ENCODE peak calls at places on chromosomes 5 and 9, in eight cellular contexts. H is T1000; L is H4; B is stimulated activated CD4-positive, alpha-beta T cell treated with anti-CD3 and anti-CD28 coated beads, Interleukin-1b, Interleukin-23, amount 100 ng/mL, for 1 hour; T is NCI-H2029; Z is A172; I is AG20443; O is activated naive CD8-positive, alpha-beta T cell treated with anti-CD3 and anti-CD28 coated beads for 36 hours. S is an unnamed sample.

GRCh38 chr5:116375926-116376325 is 198.7 kb downstream of the SEMA6A start:
- DNase-seq in H (no peak), L (no peak), B (no peak), T (no peak), Z (no peak), I (no peak), O (no peak), S (peak)

GRCh38 chr5:174596429-174596828 is 128.0 kb upstream of the MSX2 start:
- DNase-seq in H (no peak), L (no peak), B (no peak), T (no peak), Z (peak), I (peak), O (no peak), S (no peak)

GRCh38 chr5:24005384-24005783 is 498.0 kb downstream of the PRDM9 start:
- DNase-seq in H (no peak), L (no peak), B (no peak), T (no peak), Z (peak), I (no peak), O (no peak), S (no peak)

GRCh38 chr5:170525450-170526211 is 21.8 kb downstream of the KCNIP1 start:
- DNase-seq in H (no peak), L (no peak), B (no peak), T (no peak), Z (no peak), I (no peak), O (no peak), S (no peak)

GRCh38 chr5:9833871-9834270 is 203.7 kb upstream of the TAS2R1 start:
- DNase-seq in H (no peak), L (no peak), B (no peak), T (no peak), Z (no peak), I (no peak), O (no peak), S (no peak)

GRCh38 chr5:95159603-95160002 is 125.3 kb downstream of the MCTP1 start:
- DNase-seq in H (no peak), L (no peak), B (no peak), T (no peak), Z (no peak), I (no peak), O (no peak), S (no peak)

GRCh38 chr9:134321571-134321930 is 4.7 kb upstream of the RXRA start:
- DNase-seq in H (no peak), L (no peak), B (no peak), T (no peak), Z (no peak), I (no peak), O (no peak), S (no peak)

GRCh38 chr9:136621019-136621733 is 41.5 kb upstream of the EGFL7 start:
- DNase-seq in H (no peak), L (no peak), B (no peak), T (no peak), Z (no peak), I (no peak), O (no peak), S (no peak)

GRCh38 chr9:88692837-88693236 is 157.9 kb downstream of the NXNL2 start:
- DNase-seq in H (no peak), L (no peak), B (no peak), T (no peak), Z (no peak), I (no peak), O (no peak), S (no peak)

GRCh38 chr9:134916161-134916665 is 1.5 kb downstream of the FCN1 start:
- DNase-seq in H (no peak), L (no peak), B (no peak), T (no peak), Z (no peak), I (no peak), O (no peak), S (no peak)

GRCh38 chr5:83512051-83512745 is 40.7 kb downstream of the VCAN start:
- DNase-seq in H (no peak), L (peak), B (no peak), T (no peak), Z (no peak), I (peak), O (no peak), S (peak)

GRCh38 chr5:96615223-96615622 is 47.0 kb upstream of the CAST start:
- DNase-seq in H (no peak), L (no peak), B (no peak), T (no peak), Z (no peak), I (no peak), O (no peak), S (no peak)

GRCh38 chr5:148833122-148833521 is 6.7 kb downstream of the ADRB2 start:
- DNase-seq in H (no peak), L (no peak), B (no peak), T (no peak), Z (no peak), I (no peak), O (no peak), S (no peak)

GRCh38 chr5:77852068-77852513 is 76.0 kb upstream of the TBCA start:
- DNase-seq in H (no peak), L (no peak), B (no peak), T (no peak), Z (no peak), I (no peak), O (no peak), S (no peak)

GRCh38 chr9:91646702-91647101 is 223.1 kb upstream of the NFIL3 start:
- DNase-seq in H (no peak), L (no peak), B (no peak), T (no peak), Z (no peak), I (no peak), O (no peak), S (no peak)

GRCh38 chr9:127050152-127050551 is 72.3 kb downstream of the ANGPTL2 start:
- DNase-seq in H (no peak), L (no peak), B (no peak), T (no peak), Z (no peak), I (no peak), O (no peak), S (no peak)

GRCh38 chr9:69758001-69758730 is 1.6 kb downstream of the PTAR1 start:
- DNase-seq in H (no peak), L (no peak), B (no peak), T (peak), Z (peak), I (no peak), O (no peak), S (no peak)

GRCh38 chr5:158739941-158740340 is 359.8 kb downstream of the EBF1 start:
- DNase-seq in H (no peak), L (no peak), B (no peak), T (no peak), Z (no peak), I (no peak), O (no peak), S (no peak)

GRCh38 chr5:60649288-60649917 is 50.6 kb downstream of the DEPDC1B start:
- DNase-seq in H (no peak), L (peak), B (no peak), T (no peak), Z (peak), I (peak), O (no peak), S (peak)

GRCh38 chr9:37694355-37694754 is 43.6 kb downstream of the FRMPD1 start:
- DNase-seq in H (no peak), L (no peak), B (no peak), T (no peak), Z (no peak), I (no peak), O (no peak), S (no peak)

GRCh38 chr5:144390133-144390532 is 219.5 kb downstream of the KCTD16 start:
- DNase-seq in H (no peak), L (peak), B (no peak), T (no peak), Z (no peak), I (no peak), O (no peak), S (peak)

GRCh38 chr9:25964239-25964638 is 286.0 kb upstream of the TUSC1 start:
- DNase-seq in H (peak), L (peak), B (no peak), T (peak), Z (peak), I (peak), O (no peak), S (peak)

GRCh38 chr5:114097570-114097969 is 264.3 kb upstream of the KCNN2 start:
- DNase-seq in H (no peak), L (no peak), B (no peak), T (no peak), Z (no peak), I (no peak), O (no peak), S (no peak)

GRCh38 chr9:87503970-87504369 is 6.3 kb downstream of the DAPK1 start:
- DNase-seq in H (no peak), L (no peak), B (no peak), T (no peak), Z (no peak), I (no peak), O (no peak), S (no peak)

GRCh38 chr9:120475341-120475740 is 104.6 kb downstream of the CDK5RAP2 start:
- DNase-seq in H (no peak), L (no peak), B (no peak), T (no peak), Z (no peak), I (peak), O (no peak), S (peak)

GRCh38 chr9:21761309-21761901 is 41.0 kb upstream of the MTAP start:
- DNase-seq in H (no peak), L (no peak), B (no peak), T (no peak), Z (no peak), I (no peak), O (peak), S (peak)

GRCh38 chr5:179377421-179378115 is 32.3 kb upstream of the ADAMTS2 start:
- DNase-seq in H (no peak), L (no peak), B (no peak), T (no peak), Z (no peak), I (no peak), O (no peak), S (peak)

GRCh38 chr9:6126377-6126776 is 89.2 kb upstream of the IL33 start:
- DNase-seq in H (no peak), L (no peak), B (no peak), T (no peak), Z (no peak), I (no peak), O (no peak), S (no peak)

GRCh38 chr9:127183814-127184582 is 61.6 kb upstream of the ANGPTL2 start:
- DNase-seq in H (no peak), L (no peak), B (no peak), T (no peak), Z (no peak), I (peak), O (no peak), S (no peak)

GRCh38 chr9:20646656-20647055 is 24.4 kb upstream of the MLLT3 start:
- DNase-seq in H (no peak), L (no peak), B (no peak), T (no peak), Z (peak), I (no peak), O (no peak), S (peak)

GRCh38 chr5:117692606-117693005 is 1118.0 kb upstream of the SEMA6A start:
- DNase-seq in H (no peak), L (no peak), B (no peak), T (no peak), Z (no peak), I (no peak), O (no peak), S (no peak)